ENCODE peak calls at places on chromosomes 11 and 22, in four cellular contexts. One of them, this sample, is unnamed. For H3K36me3, the result is how much of the 10 kb centered on the place peaks cover.

GRCh38 chr11:71454470-71455113 is 1.6 kb downstream of the NADSYN1 start:
- DNase-seq in left ventricle myocardium inferior: no peak
- DNase-seq in CD4-positive, CD25-positive, alpha-beta regulatory T cell: no peak
- DNase-seq in mucosa of descending colon: peak
- DNase-seq in this sample: peak

GRCh38 chr11:63099555-63099954 is 44.5 kb downstream of the SLC22A24 start:
- DNase-seq in left ventricle myocardium inferior: no peak
- DNase-seq in CD4-positive, CD25-positive, alpha-beta regulatory T cell: no peak
- DNase-seq in mucosa of descending colon: no peak
- DNase-seq in this sample: no peak

GRCh38 chr11:1175461-1176223 is 17.9 kb downstream of the MUC5AC start:
- DNase-seq in left ventricle myocardium inferior: no peak
- DNase-seq in CD4-positive, CD25-positive, alpha-beta regulatory T cell: no peak
- DNase-seq in mucosa of descending colon: no peak
- DNase-seq in this sample: no peak

GRCh38 chr11:71485063-71485399 is 32.0 kb downstream of the NADSYN1 start:
- DNase-seq in left ventricle myocardium inferior: no peak
- DNase-seq in CD4-positive, CD25-positive, alpha-beta regulatory T cell: no peak
- DNase-seq in mucosa of descending colon: no peak
- DNase-seq in this sample: no peak

GRCh38 chr11:113114452-113115027 is 153.3 kb downstream of the NCAM1 start:
- DNase-seq in left ventricle myocardium inferior: peak
- DNase-seq in CD4-positive, CD25-positive, alpha-beta regulatory T cell: no peak
- DNase-seq in mucosa of descending colon: peak
- DNase-seq in this sample: no peak

GRCh38 chr11:114880458-114880857 is 202.1 kb downstream of the NXPE2 start:
- DNase-seq in left ventricle myocardium inferior: no peak
- DNase-seq in CD4-positive, CD25-positive, alpha-beta regulatory T cell: no peak
- DNase-seq in mucosa of descending colon: no peak
- DNase-seq in this sample: no peak

GRCh38 chr11:126345759-126346585 is 9.5 kb upstream of the ST3GAL4 start:
- DNase-seq in left ventricle myocardium inferior: no peak
- DNase-seq in CD4-positive, CD25-positive, alpha-beta regulatory T cell: no peak
- DNase-seq in mucosa of descending colon: no peak
- DNase-seq in this sample: no peak

GRCh38 chr11:83508804-83509203 is 222.6 kb upstream of the CCDC90B start:
- DNase-seq in left ventricle myocardium inferior: no peak
- DNase-seq in CD4-positive, CD25-positive, alpha-beta regulatory T cell: no peak
- DNase-seq in mucosa of descending colon: peak
- DNase-seq in this sample: no peak

GRCh38 chr11:47593934-47594855 is at the start of gene C1QTNF4:
- DNase-seq in left ventricle myocardium inferior: no peak
- DNase-seq in CD4-positive, CD25-positive, alpha-beta regulatory T cell: no peak
- DNase-seq in mucosa of descending colon: no peak
- DNase-seq in this sample: no peak

GRCh38 chr11:106463796-106464201 is 386.3 kb downstream of the AASDHPPT start:
- DNase-seq in left ventricle myocardium inferior: no peak
- DNase-seq in CD4-positive, CD25-positive, alpha-beta regulatory T cell: no peak
- DNase-seq in mucosa of descending colon: no peak
- DNase-seq in this sample: no peak

GRCh38 chr11:91761406-91762027 is 463.1 kb upstream of the FAT3 start:
- DNase-seq in left ventricle myocardium inferior: no peak
- DNase-seq in CD4-positive, CD25-positive, alpha-beta regulatory T cell: no peak
- DNase-seq in mucosa of descending colon: no peak
- DNase-seq in this sample: no peak

GRCh38 chr11:125423247-125423849 is 72.7 kb downstream of the FEZ1 start:
- DNase-seq in left ventricle myocardium inferior: no peak
- DNase-seq in CD4-positive, CD25-positive, alpha-beta regulatory T cell: no peak
- DNase-seq in mucosa of descending colon: peak
- DNase-seq in this sample: no peak

GRCh38 chr11:125337836-125338235 is 158.2 kb downstream of the FEZ1 start:
- DNase-seq in left ventricle myocardium inferior: no peak
- DNase-seq in CD4-positive, CD25-positive, alpha-beta regulatory T cell: no peak
- DNase-seq in mucosa of descending colon: no peak
- DNase-seq in this sample: no peak

GRCh38 chr11:69075421-69076128 is 26.8 kb downstream of the TPCN2 start:
- DNase-seq in left ventricle myocardium inferior: peak
- DNase-seq in CD4-positive, CD25-positive, alpha-beta regulatory T cell: no peak
- DNase-seq in mucosa of descending colon: peak
- DNase-seq in this sample: no peak

GRCh38 chr22:50238755-50239154 is 6.1 kb downstream of the TUBGCP6 start:
- DNase-seq in left ventricle myocardium inferior: no peak
- DNase-seq in CD4-positive, CD25-positive, alpha-beta regulatory T cell: no peak
- DNase-seq in mucosa of descending colon: no peak
- DNase-seq in this sample: no peak

GRCh38 chr11:10742460-10743208 is 8.4 kb upstream of the CTR9 start:
- DNase-seq in left ventricle myocardium inferior: no peak
- DNase-seq in CD4-positive, CD25-positive, alpha-beta regulatory T cell: no peak
- DNase-seq in mucosa of descending colon: peak
- DNase-seq in this sample: no peak

GRCh38 chr11:112229159-112229558 is 2.9 kb downstream of the PTS start:
- DNase-seq in left ventricle myocardium inferior: no peak
- DNase-seq in CD4-positive, CD25-positive, alpha-beta regulatory T cell: no peak
- DNase-seq in mucosa of descending colon: no peak
- DNase-seq in this sample: no peak

GRCh38 chr11:85752890-85753581 is 57.9 kb downstream of the SYTL2 start:
- DNase-seq in left ventricle myocardium inferior: no peak
- DNase-seq in CD4-positive, CD25-positive, alpha-beta regulatory T cell: peak
- DNase-seq in mucosa of descending colon: peak
- DNase-seq in this sample: peak

GRCh38 chr22:30386960-30387848 is at the start of gene RNF215:
- DNase-seq in left ventricle myocardium inferior: peak
- DNase-seq in CD4-positive, CD25-positive, alpha-beta regulatory T cell: peak
- DNase-seq in mucosa of descending colon: peak
- DNase-seq in this sample: peak

GRCh38 chr11:7353100-7353499 is 101.4 kb downstream of the SYT9 start:
- DNase-seq in left ventricle myocardium inferior: no peak
- DNase-seq in CD4-positive, CD25-positive, alpha-beta regulatory T cell: no peak
- DNase-seq in mucosa of descending colon: peak
- DNase-seq in this sample: peak

GRCh38 chr11:3641701-3642070 is at the start of gene ART5:
- DNase-seq in left ventricle myocardium inferior: no peak
- DNase-seq in CD4-positive, CD25-positive, alpha-beta regulatory T cell: no peak
- DNase-seq in mucosa of descending colon: no peak
- DNase-seq in this sample: peak

GRCh38 chr22:19105867-19106802 is 16.1 kb downstream of the DGCR2 start:
- DNase-seq in left ventricle myocardium inferior: no peak
- DNase-seq in CD4-positive, CD25-positive, alpha-beta regulatory T cell: peak
- DNase-seq in mucosa of descending colon: peak
- DNase-seq in this sample: peak

GRCh38 chr11:125903753-125904659 is at the start of gene DDX25:
- DNase-seq in left ventricle myocardium inferior: no peak
- DNase-seq in CD4-positive, CD25-positive, alpha-beta regulatory T cell: peak
- DNase-seq in mucosa of descending colon: no peak
- DNase-seq in this sample: no peak

GRCh38 chr11:58963551-58964075 is 24.3 kb downstream of the GLYATL1 start:
- DNase-seq in left ventricle myocardium inferior: no peak
- DNase-seq in CD4-positive, CD25-positive, alpha-beta regulatory T cell: no peak
- DNase-seq in mucosa of descending colon: no peak
- DNase-seq in this sample: no peak

GRCh38 chr11:103601230-103601846 is 435.1 kb upstream of the DDI1 start:
- DNase-seq in left ventricle myocardium inferior: no peak
- DNase-seq in CD4-positive, CD25-positive, alpha-beta regulatory T cell: no peak
- DNase-seq in mucosa of descending colon: peak
- DNase-seq in this sample: no peak

GRCh38 chr11:2276280-2276998 is 6.1 kb upstream of the ASCL2 start:
- DNase-seq in left ventricle myocardium inferior: no peak
- DNase-seq in CD4-positive, CD25-positive, alpha-beta regulatory T cell: no peak
- DNase-seq in mucosa of descending colon: peak
- DNase-seq in this sample: no peak

GRCh38 chr11:100930185-100930778 is 199.3 kb downstream of the PGR start:
- DNase-seq in left ventricle myocardium inferior: no peak
- DNase-seq in CD4-positive, CD25-positive, alpha-beta regulatory T cell: no peak
- DNase-seq in mucosa of descending colon: no peak
- DNase-seq in this sample: no peak

GRCh38 chr11:44980533-44981427 is 30.1 kb upstream of the TP53I11 start:
- DNase-seq in left ventricle myocardium inferior: no peak
- DNase-seq in CD4-positive, CD25-positive, alpha-beta regulatory T cell: no peak
- DNase-seq in mucosa of descending colon: peak
- DNase-seq in this sample: no peak

GRCh38 chr11:70080763-70081162 is 2.6 kb downstream of the ANO1 start:
- DNase-seq in left ventricle myocardium inferior: no peak
- DNase-seq in CD4-positive, CD25-positive, alpha-beta regulatory T cell: no peak
- DNase-seq in mucosa of descending colon: peak
- DNase-seq in this sample: no peak

GRCh38 chr11:74739546-74740270 is 8.5 kb upstream of the CHRDL2 start:
- DNase-seq in left ventricle myocardium inferior: peak
- DNase-seq in CD4-positive, CD25-positive, alpha-beta regulatory T cell: peak
- DNase-seq in mucosa of descending colon: peak
- DNase-seq in this sample: no peak

GRCh38 chr22:48658871-48659270 is 1168.8 kb downstream of the BRD1 start:
- DNase-seq in left ventricle myocardium inferior: no peak
- DNase-seq in CD4-positive, CD25-positive, alpha-beta regulatory T cell: no peak
- DNase-seq in mucosa of descending colon: no peak
- DNase-seq in this sample: no peak

GRCh38 chr11:88520391-88520790 is 182.9 kb upstream of the CTSC start:
- DNase-seq in left ventricle myocardium inferior: no peak
- DNase-seq in CD4-positive, CD25-positive, alpha-beta regulatory T cell: no peak
- DNase-seq in mucosa of descending colon: no peak
- DNase-seq in this sample: no peak

GRCh38 chr22:34579519-34579918 is 486.4 kb upstream of the ISX start:
- DNase-seq in left ventricle myocardium inferior: no peak
- DNase-seq in CD4-positive, CD25-positive, alpha-beta regulatory T cell: no peak
- DNase-seq in mucosa of descending colon: no peak
- DNase-seq in this sample: no peak

GRCh38 chr11:122069946-122070345 is 46.1 kb downstream of the BLID start:
- DNase-seq in left ventricle myocardium inferior: peak
- DNase-seq in CD4-positive, CD25-positive, alpha-beta regulatory T cell: no peak
- DNase-seq in mucosa of descending colon: peak
- DNase-seq in this sample: no peak

GRCh38 chr11:110327508-110327907 is 31.1 kb upstream of the RDX start:
- DNase-seq in left ventricle myocardium inferior: no peak
- DNase-seq in CD4-positive, CD25-positive, alpha-beta regulatory T cell: no peak
- DNase-seq in mucosa of descending colon: no peak
- DNase-seq in this sample: no peak

GRCh38 chr11:125370561-125371389 is 125.3 kb downstream of the FEZ1 start:
- DNase-seq in left ventricle myocardium inferior: no peak
- DNase-seq in CD4-positive, CD25-positive, alpha-beta regulatory T cell: no peak
- DNase-seq in mucosa of descending colon: no peak
- DNase-seq in this sample: no peak

GRCh38 chr11:126346586-126346940 is 8.9 kb upstream of the ST3GAL4 start:
- DNase-seq in left ventricle myocardium inferior: no peak
- DNase-seq in CD4-positive, CD25-positive, alpha-beta regulatory T cell: no peak
- DNase-seq in mucosa of descending colon: no peak
- DNase-seq in this sample: no peak

GRCh38 chr11:64801591-64802369 is 1.2 kb downstream of the MAP4K2 start:
- DNase-seq in left ventricle myocardium inferior: no peak
- DNase-seq in CD4-positive, CD25-positive, alpha-beta regulatory T cell: no peak
- DNase-seq in mucosa of descending colon: no peak
- DNase-seq in this sample: no peak

GRCh38 chr11:64800633-64801464 is 2.2 kb downstream of the MAP4K2 start:
- DNase-seq in left ventricle myocardium inferior: no peak
- DNase-seq in CD4-positive, CD25-positive, alpha-beta regulatory T cell: no peak
- DNase-seq in mucosa of descending colon: no peak
- DNase-seq in this sample: no peak

GRCh38 chr11:64796757-64797541 is 6.1 kb downstream of the MAP4K2 start:
- DNase-seq in left ventricle myocardium inferior: no peak
- DNase-seq in CD4-positive, CD25-positive, alpha-beta regulatory T cell: no peak
- DNase-seq in mucosa of descending colon: no peak
- DNase-seq in this sample: no peak

GRCh38 chr11:64799925-64800632 is 2.9 kb downstream of the MAP4K2 start:
- DNase-seq in left ventricle myocardium inferior: no peak
- DNase-seq in CD4-positive, CD25-positive, alpha-beta regulatory T cell: no peak
- DNase-seq in mucosa of descending colon: no peak
- DNase-seq in this sample: no peak

GRCh38 chr11:64799256-64799924 is 3.6 kb downstream of the MAP4K2 start:
- DNase-seq in left ventricle myocardium inferior: no peak
- DNase-seq in CD4-positive, CD25-positive, alpha-beta regulatory T cell: no peak
- DNase-seq in mucosa of descending colon: no peak
- DNase-seq in this sample: no peak
- H3K4me3 ChIP-seq in left ventricle myocardium inferior: no peak
- H3K4me3 ChIP-seq in CD4-positive, CD25-positive, alpha-beta regulatory T cell: no peak
- H3K4me3 ChIP-seq in mucosa of descending colon: no peak
- H3K4me3 ChIP-seq in this sample: no peak

DNA sequence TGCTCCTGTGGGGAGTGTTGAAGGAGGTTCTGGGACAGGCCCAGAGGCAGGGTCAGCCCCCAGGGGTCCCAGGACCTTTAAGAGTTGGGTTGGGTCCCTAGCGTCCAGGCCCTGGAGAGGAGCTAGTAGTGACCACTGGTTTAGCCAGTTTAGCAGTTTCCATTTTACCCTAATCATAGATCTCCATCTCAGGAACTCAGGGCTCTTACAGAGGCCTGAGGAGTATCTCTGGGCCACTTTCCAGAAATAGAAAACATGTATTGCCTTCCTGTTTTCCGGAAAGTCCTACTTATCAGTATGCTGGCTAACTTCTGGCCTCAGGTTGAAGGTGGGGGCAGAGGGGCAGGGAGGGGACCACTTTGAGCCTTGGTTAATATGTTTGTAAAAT is 13.5 kb downstream of the NCF4 start:
- DNase-seq in left ventricle myocardium inferior: no peak
- DNase-seq in CD4-positive, CD25-positive, alpha-beta regulatory T cell: no peak
- DNase-seq in mucosa of descending colon: no peak
- DNase-seq in this sample: no peak
- H3K36me3 ChIP-seq in left ventricle myocardium inferior: under half
- H3K36me3 ChIP-seq in CD4-positive, CD25-positive, alpha-beta regulatory T cell: under half
- H3K36me3 ChIP-seq in mucosa of descending colon: under half
- H3K36me3 ChIP-seq in this sample: under half

GRCh38 chr22:23250424-23251363 is 70.4 kb downstream of the BCR start:
- DNase-seq in left ventricle myocardium inferior: no peak
- DNase-seq in CD4-positive, CD25-positive, alpha-beta regulatory T cell: no peak
- DNase-seq in mucosa of descending colon: no peak
- DNase-seq in this sample: no peak
- H3K4me3 ChIP-seq in left ventricle myocardium inferior: no peak
- H3K4me3 ChIP-seq in CD4-positive, CD25-positive, alpha-beta regulatory T cell: peak
- H3K4me3 ChIP-seq in mucosa of descending colon: no peak
- H3K4me3 ChIP-seq in this sample: no peak

GRCh38 chr11:20075627-20076026 is 84.6 kb downstream of the DBX1 start:
- DNase-seq in left ventricle myocardium inferior: no peak
- DNase-seq in CD4-positive, CD25-positive, alpha-beta regulatory T cell: no peak
- DNase-seq in mucosa of descending colon: no peak
- DNase-seq in this sample: no peak
- H3K36me3 ChIP-seq in left ventricle myocardium inferior: under half
- H3K36me3 ChIP-seq in CD4-positive, CD25-positive, alpha-beta regulatory T cell: under half
- H3K36me3 ChIP-seq in mucosa of descending colon: under half
- H3K36me3 ChIP-seq in this sample: under half

This sample was measured in naive thymus-derived CD4-positive, alpha-beta T cell.